ENCODE peak calls at places on chromosomes 7 and 10, in eight cellular contexts. P, X, Q, N, U, R, V and T are unnamed samples.
A peak's percentile ranks its signal among the peaks of the same experiment; 100 is the strongest.

GRCh38 chr10:133379801-133380666 is 972 bp downstream of the PAOX start:
- DNase-seq in P (no peak), X (no peak), Q (no peak), N (no peak), U (peak; percentile 73), R (no peak), V (no peak), T (peak; percentile 66)

GRCh38 chr7:115631782-115632181 is 398.8 kb downstream of the TFEC start:
- DNase-seq in P (peak; percentile 47), X (no peak), Q (no peak), N (no peak), U (no peak), R (no peak), V (no peak), T (no peak)

GRCh38 chr7:2738110-2738509 is 50.1 kb downstream of the AMZ1 start:
- DNase-seq in P (peak; percentile 67), X (no peak), Q (no peak), N (no peak), U (no peak), R (peak; percentile 56), V (no peak), T (peak; percentile 33)

GRCh38 chr7:115879171-115879570 is 151.4 kb downstream of the TFEC start:
- DNase-seq in P (no peak), X (no peak), Q (no peak), N (no peak), U (no peak), R (no peak), V (no peak), T (no peak)

GRCh38 chr7:141654551-141654950 is 47.4 kb downstream of the DENND11 start:
- DNase-seq in P (peak; percentile 82), X (peak; percentile 41), Q (no peak), N (peak; percentile 10), U (no peak), R (peak; percentile 26), V (peak; percentile 61), T (peak; percentile 88)

GRCh38 chr7:27339478-27339877 is 96.9 kb downstream of the EVX1 start:
- DNase-seq in P (no peak), X (no peak), Q (no peak), N (no peak), U (no peak), R (no peak), V (no peak), T (no peak)

GRCh38 chr10:95562326-95562725 is 1.2 kb upstream of the SORBS1 start:
- DNase-seq in P (no peak), X (no peak), Q (no peak), N (no peak), U (no peak), R (no peak), V (no peak), T (no peak)

GRCh38 chr10:116809528-116810500 is 39.5 kb upstream of the ENO4 start:
- DNase-seq in P (peak; percentile 6), X (peak; percentile 31), Q (peak; percentile 20), N (no peak), U (no peak), R (no peak), V (no peak), T (peak; percentile 33)

GRCh38 chr10:8150401-8150905 is 96.0 kb downstream of the GATA3 start:
- DNase-seq in P (peak; percentile 29), X (no peak), Q (no peak), N (no peak), U (no peak), R (no peak), V (no peak), T (no peak)

GRCh38 chr10:7412482-7413251 is 1.8 kb upstream of the SFMBT2 start:
- DNase-seq in P (no peak), X (no peak), Q (peak; percentile 45), N (no peak), U (peak; percentile 81), R (peak; percentile 62), V (no peak), T (peak; percentile 49)

GRCh38 chr7:13240349-13240748 is 552.9 kb downstream of the ARL4A start:
- DNase-seq in P (peak; percentile 41), X (peak; percentile 24), Q (no peak), N (peak; percentile 4), U (no peak), R (no peak), V (no peak), T (no peak)

GRCh38 chr10:24872790-24873182 is 79.6 kb downstream of the PRTFDC1 start:
- DNase-seq in P (no peak), X (no peak), Q (no peak), N (no peak), U (no peak), R (no peak), V (no peak), T (no peak)

GRCh38 chr7:141012696-141013344 is 1.9 kb downstream of the MRPS33 start:
- DNase-seq in P (no peak), X (no peak), Q (no peak), N (no peak), U (no peak), R (no peak), V (no peak), T (no peak)

GRCh38 chr7:95931460-95932232 is 159.3 kb downstream of the DYNC1I1 start:
- DNase-seq in P (no peak), X (no peak), Q (no peak), N (no peak), U (no peak), R (no peak), V (no peak), T (no peak)

GRCh38 chr7:27952393-27953290 is 212.7 kb downstream of the TAX1BP1 start:
- DNase-seq in P (peak; percentile 21), X (no peak), Q (no peak), N (peak; percentile 33), U (no peak), R (no peak), V (no peak), T (no peak)

GRCh38 chr7:154777908-154778307 is 225.0 kb downstream of the PAXIP1 start:
- DNase-seq in P (no peak), X (no peak), Q (no peak), N (no peak), U (no peak), R (no peak), V (no peak), T (no peak)

GRCh38 chr7:154775681-154776080 is 227.2 kb downstream of the PAXIP1 start:
- DNase-seq in P (no peak), X (no peak), Q (no peak), N (no peak), U (no peak), R (no peak), V (no peak), T (no peak)

GRCh38 chr7:154776350-154776749 is 226.6 kb downstream of the PAXIP1 start:
- DNase-seq in P (no peak), X (no peak), Q (no peak), N (no peak), U (no peak), R (no peak), V (peak; percentile 16), T (no peak)

GRCh38 chr7:154777489-154777888 is 225.4 kb downstream of the PAXIP1 start:
- DNase-seq in P (no peak), X (no peak), Q (no peak), N (no peak), U (no peak), R (no peak), V (peak; percentile 48), T (no peak)

GRCh38 chr7:154777023-154777422 is 225.9 kb downstream of the PAXIP1 start:
- DNase-seq in P (no peak), X (peak; percentile 12), Q (no peak), N (no peak), U (no peak), R (no peak), V (no peak), T (no peak)
- TF ChIP-seq CTCF in P (no peak), X (no peak), Q (no peak), N (no peak), U (no peak), R (no peak), V (peak; percentile 52), T (no peak)

DNA sequence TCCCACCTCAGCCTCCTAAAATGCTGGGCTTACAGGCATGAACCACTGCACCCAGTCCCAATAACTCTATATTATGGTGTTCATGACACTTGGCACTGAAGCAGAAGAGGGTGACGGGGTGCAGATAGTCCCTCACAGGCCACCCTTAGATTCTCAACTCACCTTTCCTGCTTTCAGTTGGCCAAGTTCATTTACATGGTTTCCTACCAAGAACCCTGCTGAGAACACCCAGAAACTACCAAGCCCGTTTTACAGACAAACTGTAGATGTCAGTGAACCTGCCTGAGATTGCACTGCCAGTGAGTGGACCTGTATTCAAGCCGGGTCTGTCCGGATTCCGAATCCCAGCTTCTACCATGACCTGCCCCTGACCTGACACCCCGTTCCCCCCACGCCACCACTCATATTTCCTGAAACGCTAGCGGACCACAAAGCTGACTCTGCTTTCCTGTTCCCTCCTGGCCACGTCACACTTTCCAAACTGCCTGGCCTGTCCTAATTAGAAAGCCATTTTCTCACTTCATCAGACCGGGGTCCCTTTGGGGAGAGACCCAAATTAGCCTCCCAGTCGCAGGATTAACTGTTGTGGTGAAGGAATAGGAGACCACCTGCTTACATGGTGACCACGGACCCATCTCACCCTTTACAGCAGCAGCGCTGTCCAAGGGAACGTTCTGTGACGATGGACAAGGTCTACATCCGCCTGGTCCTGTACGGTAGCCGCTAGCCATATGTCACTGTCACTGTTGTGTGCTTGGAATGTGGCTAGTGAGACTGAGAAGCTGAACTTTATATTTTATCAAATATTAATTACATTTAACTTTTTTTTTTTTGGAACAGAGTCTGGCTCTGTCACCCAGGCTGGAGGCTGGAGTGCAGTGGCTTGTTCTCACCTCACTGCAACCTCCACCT is 17.1 kb downstream of the GRID2IP start:
- DNase-seq in P (no peak), X (no peak), Q (no peak), N (no peak), U (no peak), R (no peak), V (no peak), T (no peak)
- TF ChIP-seq CTCF in P (no peak), X (no peak), Q (no peak), N (no peak), U (no peak), R (no peak), V (no peak), T (no peak)

GRCh38 chr10:60043561-60043960 is 137.2 kb upstream of the CCDC6 start:
- DNase-seq in P (no peak), X (no peak), Q (no peak), N (no peak), U (no peak), R (no peak), V (no peak), T (peak; percentile 55)

GRCh38 chr10:60044221-60044620 is 137.9 kb upstream of the CCDC6 start:
- DNase-seq in P (peak; percentile 64), X (no peak), Q (no peak), N (peak; percentile 45), U (no peak), R (no peak), V (no peak), T (no peak)

GRCh38 chr10:60042959-60043358 is 136.6 kb upstream of the CCDC6 start:
- DNase-seq in P (no peak), X (no peak), Q (no peak), N (no peak), U (no peak), R (no peak), V (no peak), T (no peak)

GRCh38 chr10:60042262-60042661 is 135.9 kb upstream of the CCDC6 start:
- DNase-seq in P (no peak), X (no peak), Q (no peak), N (no peak), U (no peak), R (no peak), V (no peak), T (no peak)

GRCh38 chr10:60048146-60048545 is 141.8 kb upstream of the CCDC6 start:
- DNase-seq in P (peak; percentile 52), X (peak; percentile 18), Q (no peak), N (no peak), U (no peak), R (no peak), V (no peak), T (no peak)
- TF ChIP-seq CTCF in P (peak; percentile 30), X (peak; percentile 37), Q (peak; percentile 10), N (peak; percentile 37), U (peak; percentile 17), R (no peak), V (peak; percentile 32), T (no peak)

GRCh38 chr10:23358357-23358756 is 13.8 kb upstream of the C10orf67 start:
- DNase-seq in P (peak; percentile 33), X (no peak), Q (no peak), N (no peak), U (no peak), R (no peak), V (no peak), T (no peak)
- TF ChIP-seq CTCF in P (peak; percentile 44), X (no peak), Q (peak; percentile 9), N (peak; percentile 22), U (peak; percentile 8), R (no peak), V (peak; percentile 35), T (no peak)